ENCODE peak calls at places on chromosomes 6 and 20, in eight cellular contexts. P is IMR-90, X is neural progenitor cell, H is H54, T is Kasumi-1, D is activated T-cell treated with anti-CD3 and anti-CD28 coated beads for 1 hour, L is ovary, I is NCI-H187 treated with DMSO at 0.1 percent for 48 hours. Y is an unnamed sample.

GRCh38 chr20:9996944-9997343 is 37.8 kb upstream of the ANKEF1 start:
- DNase-seq in P (peak), X (no peak), H (no peak), T (no peak), D (no peak), L (no peak), I (no peak), Y (no peak)

GRCh38 chr20:58629213-58629575 is 21.9 kb upstream of the STX16 start:
- DNase-seq in P (no peak), X (no peak), H (no peak), T (no peak), D (no peak), L (no peak), I (no peak), Y (no peak)

GRCh38 chr6:44508646-44509045 is 121.1 kb downstream of the CDC5L start:
- DNase-seq in P (peak), X (no peak), H (no peak), T (no peak), D (no peak), L (no peak), I (no peak), Y (peak)

GRCh38 chr20:4830212-4830607 is 108.5 kb downstream of the PRND start:
- DNase-seq in P (no peak), X (no peak), H (no peak), T (no peak), D (no peak), L (no peak), I (no peak), Y (no peak)

GRCh38 chr6:13512900-13513299 is 25.5 kb upstream of the GFOD1 start:
- DNase-seq in P (no peak), X (no peak), H (no peak), T (no peak), D (no peak), L (no peak), I (no peak), Y (no peak)

GRCh38 chr6:126539022-126539421 is 199.1 kb downstream of the CENPW start:
- DNase-seq in P (peak), X (no peak), H (peak), T (no peak), D (no peak), L (no peak), I (no peak), Y (peak)

GRCh38 chr20:41063442-41063841 is 34.8 kb downstream of the TOP1 start:
- DNase-seq in P (no peak), X (no peak), H (no peak), T (no peak), D (no peak), L (no peak), I (no peak), Y (no peak)

GRCh38 chr6:11609324-11610071 is 71.9 kb downstream of the TMEM170B start:
- DNase-seq in P (peak), X (peak), H (peak), T (no peak), D (no peak), L (peak), I (no peak), Y (peak)

GRCh38 chr20:52493177-52493711 is 301.7 kb upstream of the ZFP64 start:
- DNase-seq in P (peak), X (no peak), H (no peak), T (no peak), D (no peak), L (no peak), I (peak), Y (peak)

GRCh38 chr6:26089272-26089671 is 2.0 kb downstream of the HFE start:
- DNase-seq in P (no peak), X (no peak), H (no peak), T (no peak), D (no peak), L (no peak), I (no peak), Y (no peak)

GRCh38 chr20:53077373-53078205 is 105.4 kb downstream of the TSHZ2 start:
- DNase-seq in P (no peak), X (no peak), H (no peak), T (no peak), D (no peak), L (no peak), I (no peak), Y (peak)

GRCh38 chr20:48750941-48751620 is 76.7 kb downstream of the PREX1 start:
- DNase-seq in P (no peak), X (peak), H (no peak), T (peak), D (peak), L (no peak), I (no peak), Y (no peak)

GRCh38 chr6:140441256-140441655 is 1066.8 kb upstream of the CITED2 start:
- DNase-seq in P (peak), X (peak), H (no peak), T (peak), D (no peak), L (peak), I (no peak), Y (peak)

GRCh38 chr20:57811373-57812020 is 101.7 kb upstream of the PMEPA1 start:
- DNase-seq in P (no peak), X (peak), H (no peak), T (no peak), D (no peak), L (no peak), I (no peak), Y (no peak)

GRCh38 chr6:155274533-155274932 is 10.7 kb downstream of the CLDN20 start:
- DNase-seq in P (peak), X (no peak), H (no peak), T (no peak), D (no peak), L (no peak), I (no peak), Y (peak)

GRCh38 chr6:158184598-158184997 is 16.4 kb downstream of the GTF2H5 start:
- DNase-seq in P (peak), X (no peak), H (no peak), T (no peak), D (no peak), L (no peak), I (no peak), Y (no peak)

GRCh38 chr6:106347219-106347618 is 13.3 kb upstream of the CRYBG1 start:
- DNase-seq in P (no peak), X (no peak), H (no peak), T (no peak), D (no peak), L (no peak), I (no peak), Y (no peak)

GRCh38 chr20:63791497-63792156 is 39.4 kb downstream of the ZBTB46 start:
- DNase-seq in P (no peak), X (no peak), H (no peak), T (no peak), D (no peak), L (peak), I (no peak), Y (no peak)

GRCh38 chr20:33431797-33432381 is 11.7 kb downstream of the SNTA1 start:
- DNase-seq in P (no peak), X (no peak), H (no peak), T (no peak), D (no peak), L (peak), I (no peak), Y (no peak)

GRCh38 chr20:51687071-51687470 is 81.1 kb downstream of the ATP9A start:
- DNase-seq in P (peak), X (no peak), H (peak), T (no peak), D (no peak), L (no peak), I (no peak), Y (peak)

GRCh38 chr6:134171517-134171916 is 119.1 kb upstream of the SLC2A12 start:
- DNase-seq in P (peak), X (no peak), H (no peak), T (no peak), D (no peak), L (no peak), I (no peak), Y (no peak)

GRCh38 chr20:62088258-62089127 is 22.8 kb upstream of the TAF4 start:
- DNase-seq in P (peak), X (no peak), H (peak), T (no peak), D (no peak), L (no peak), I (no peak), Y (peak)

GRCh38 chr6:136486357-136486756 is 63.9 kb downstream of the MAP7 start:
- DNase-seq in P (no peak), X (no peak), H (no peak), T (no peak), D (no peak), L (no peak), I (no peak), Y (no peak)

GRCh38 chr6:30349411-30350177 is 4.6 kb downstream of the RPP21 start:
- DNase-seq in P (no peak), X (no peak), H (no peak), T (peak), D (no peak), L (no peak), I (no peak), Y (no peak)

GRCh38 chr6:127811939-127812338 is 88.9 kb downstream of the THEMIS start:
- DNase-seq in P (no peak), X (no peak), H (no peak), T (no peak), D (no peak), L (no peak), I (no peak), Y (no peak)

GRCh38 chr6:87277123-87277522 is 45.3 kb upstream of the SMIM8 start:
- DNase-seq in P (peak), X (no peak), H (no peak), T (peak), D (no peak), L (no peak), I (no peak), Y (no peak)

GRCh38 chr6:141808662-141809061 is 324.1 kb upstream of the GJE1 start:
- DNase-seq in P (no peak), X (peak), H (no peak), T (no peak), D (no peak), L (no peak), I (no peak), Y (no peak)

GRCh38 chr6:3644613-3645012 is 106.9 kb downstream of the PXDC1 start:
- DNase-seq in P (no peak), X (no peak), H (no peak), T (no peak), D (no peak), L (no peak), I (no peak), Y (peak)

GRCh38 chr6:119280586-119281163 is 68.9 kb downstream of the MAN1A1 start:
- DNase-seq in P (no peak), X (no peak), H (no peak), T (no peak), D (no peak), L (no peak), I (no peak), Y (no peak)

GRCh38 chr20:49384437-49385434 is 97.7 kb downstream of the KCNB1 start:
- DNase-seq in P (peak), X (peak), H (peak), T (peak), D (peak), L (peak), I (peak), Y (peak)

GRCh38 chr20:32493356-32493755 is 91.8 kb downstream of the NOL4L start:
- DNase-seq in P (no peak), X (no peak), H (no peak), T (no peak), D (no peak), L (no peak), I (no peak), Y (no peak)

GRCh38 chr20:47989957-47990356 is 204.7 kb upstream of the SULF2 start:
- DNase-seq in P (no peak), X (no peak), H (no peak), T (no peak), D (no peak), L (no peak), I (no peak), Y (peak)

GRCh38 chr6:3506751-3507388 is 50.0 kb upstream of the SLC22A23 start:
- DNase-seq in P (peak), X (no peak), H (no peak), T (no peak), D (no peak), L (no peak), I (no peak), Y (no peak)

GRCh38 chr6:161101517-161101916 is 109.9 kb downstream of the MAP3K4 start:
- DNase-seq in P (peak), X (peak), H (no peak), T (peak), D (no peak), L (no peak), I (no peak), Y (no peak)

GRCh38 chr6:57048577-57048976 is 2.1 kb downstream of the KIAA1586 start:
- DNase-seq in P (peak), X (no peak), H (no peak), T (no peak), D (no peak), L (no peak), I (no peak), Y (no peak)

GRCh38 chr6:170131351-170131750 is 159.5 kb downstream of the DLL1 start:
- DNase-seq in P (no peak), X (no peak), H (no peak), T (no peak), D (no peak), L (no peak), I (no peak), Y (no peak)

GRCh38 chr6:3195695-3196497 is 31.6 kb downstream of the TUBB2B start:
- DNase-seq in P (no peak), X (peak), H (peak), T (peak), D (no peak), L (no peak), I (no peak), Y (peak)

GRCh38 chr6:34383171-34383631 is 9.3 kb downstream of the NUDT3 start:
- DNase-seq in P (peak), X (no peak), H (no peak), T (no peak), D (no peak), L (peak), I (no peak), Y (peak)

GRCh38 chr6:108113557-108114519 is 39.3 kb upstream of the OSTM1 start:
- DNase-seq in P (peak), X (peak), H (peak), T (peak), D (no peak), L (peak), I (no peak), Y (peak)

GRCh38 chr20:46652699-46653098 is 1.4 kb upstream of the SLC13A3 start:
- DNase-seq in P (peak), X (no peak), H (no peak), T (no peak), D (no peak), L (no peak), I (no peak), Y (peak)